ENCODE peak calls at places on chromosomes 6 and 20, in five cellular contexts. Z is activated naive CD4-positive, alpha-beta T cell; E is bronchial epithelial cell; V is keratinocyte; I is thoracic aorta. D is an unnamed sample.
A peak's percentile ranks its signal among the peaks of the same experiment; 100 is the strongest.

GRCh38 chr6:90222724-90223198 is 73.9 kb downstream of the BACH2 start:
- DNase-seq in V (peak; percentile 67), Z (no peak), I (no peak), E (peak; percentile 94), D (no peak)

GRCh38 chr6:9540534-9541126 is 874.2 kb downstream of the TFAP2A start:
- DNase-seq in V (no peak), E (peak; percentile 80), Z (no peak), I (no peak), D (no peak)

GRCh38 chr6:46325561-46326525 is 155.1 kb upstream of the ENPP5 start:
- DNase-seq in E (no peak), V (no peak), I (no peak), Z (no peak), D (peak; percentile 82)

GRCh38 chr20:36744764-36745191 is 1.1 kb downstream of the NDRG3 start:
- DNase-seq in V (no peak), Z (no peak), I (peak; percentile 8), E (peak; percentile 41), D (no peak)

GRCh38 chr20:6664574-6664973 is 102.9 kb upstream of the BMP2 start:
- DNase-seq in Z (no peak), I (no peak), V (no peak), E (no peak), D (no peak)

GRCh38 chr6:147192278-147192911 is 11.8 kb upstream of the STXBP5 start:
- DNase-seq in V (no peak), I (no peak), E (peak; percentile 8), Z (no peak), D (no peak)

GRCh38 chr6:128725271-128726233 is 157.4 kb upstream of the LAMA2 start:
- DNase-seq in V (no peak), Z (no peak), E (peak; percentile 33), I (no peak), D (no peak)

GRCh38 chr6:17630511-17631073 is 30.5 kb downstream of the FAM8A1 start:
- DNase-seq in V (no peak), E (no peak), Z (no peak), I (no peak), D (peak; percentile 61)

GRCh38 chr6:53793318-53793975 is 1.4 kb upstream of the LRRC1 start:
- DNase-seq in I (no peak), V (no peak), Z (no peak), E (peak; percentile 68), D (peak; percentile 71)

GRCh38 chr20:652611-653109 is 340 bp downstream of the SRXN1 start:
- DNase-seq in E (no peak), Z (no peak), V (no peak), I (no peak), D (peak; percentile 51)

GRCh38 chr6:46015119-46015968 is at the start of gene CLIC5:
- DNase-seq in Z (peak; percentile 3), I (no peak), V (no peak), E (no peak), D (peak; percentile 46)